ENCODE peak calls at places on chromosome 3, in seven cellular contexts. One of them, this sample, is unnamed.

GRCh38 chr3:90261481-90262433 is 1154.3 kb downstream of the EPHA3 start:
- DNase-seq in naive thymus-derived CD8-positive, alpha-beta T cell: no peak
- DNase-seq in endothelial cell of umbilical vein: no peak
- DNase-seq in HFF-Myc: no peak
- DNase-seq in heart right ventricle: no peak
- DNase-seq in CD4-positive, alpha-beta memory T cell: no peak
- DNase-seq in Panc1: no peak
- DNase-seq in this sample: no peak

GRCh38 chr3:149152420-149152819 is 23.0 kb downstream of the HPS3 start:
- DNase-seq in naive thymus-derived CD8-positive, alpha-beta T cell: no peak
- DNase-seq in endothelial cell of umbilical vein: no peak
- DNase-seq in HFF-Myc: no peak
- DNase-seq in heart right ventricle: no peak
- DNase-seq in CD4-positive, alpha-beta memory T cell: no peak
- DNase-seq in Panc1: no peak
- DNase-seq in this sample: no peak

GRCh38 chr3:44680921-44681455 is 31.5 kb upstream of the ZNF502 start:
- DNase-seq in naive thymus-derived CD8-positive, alpha-beta T cell: no peak
- DNase-seq in endothelial cell of umbilical vein: no peak
- DNase-seq in HFF-Myc: no peak
- DNase-seq in heart right ventricle: no peak
- DNase-seq in CD4-positive, alpha-beta memory T cell: no peak
- DNase-seq in Panc1: no peak
- DNase-seq in this sample: no peak

GRCh38 chr3:169241928-169242751 is 421.4 kb downstream of the MECOM start:
- DNase-seq in naive thymus-derived CD8-positive, alpha-beta T cell: no peak
- DNase-seq in endothelial cell of umbilical vein: peak
- DNase-seq in HFF-Myc: no peak
- DNase-seq in heart right ventricle: peak
- DNase-seq in CD4-positive, alpha-beta memory T cell: no peak
- DNase-seq in Panc1: no peak
- DNase-seq in this sample: no peak

GRCh38 chr3:167885277-167885676 is 149.8 kb downstream of the SERPINI1 start:
- DNase-seq in naive thymus-derived CD8-positive, alpha-beta T cell: no peak
- DNase-seq in endothelial cell of umbilical vein: no peak
- DNase-seq in HFF-Myc: no peak
- DNase-seq in heart right ventricle: no peak
- DNase-seq in CD4-positive, alpha-beta memory T cell: no peak
- DNase-seq in Panc1: no peak
- DNase-seq in this sample: no peak

GRCh38 chr3:140505256-140505655 is 172.6 kb upstream of the TRIM42 start:
- DNase-seq in naive thymus-derived CD8-positive, alpha-beta T cell: no peak
- DNase-seq in endothelial cell of umbilical vein: no peak
- DNase-seq in HFF-Myc: no peak
- DNase-seq in heart right ventricle: no peak
- DNase-seq in CD4-positive, alpha-beta memory T cell: no peak
- DNase-seq in Panc1: no peak
- DNase-seq in this sample: no peak

GRCh38 chr3:111850481-111850880 is 8.6 kb upstream of the PHLDB2 start:
- DNase-seq in naive thymus-derived CD8-positive, alpha-beta T cell: no peak
- DNase-seq in endothelial cell of umbilical vein: peak
- DNase-seq in HFF-Myc: no peak
- DNase-seq in heart right ventricle: no peak
- DNase-seq in CD4-positive, alpha-beta memory T cell: no peak
- DNase-seq in Panc1: no peak
- DNase-seq in this sample: no peak

GRCh38 chr3:16741890-16742289 is 136.7 kb upstream of the DAZL start:
- DNase-seq in naive thymus-derived CD8-positive, alpha-beta T cell: no peak
- DNase-seq in endothelial cell of umbilical vein: no peak
- DNase-seq in HFF-Myc: peak
- DNase-seq in heart right ventricle: peak
- DNase-seq in CD4-positive, alpha-beta memory T cell: no peak
- DNase-seq in Panc1: no peak
- DNase-seq in this sample: no peak

GRCh38 chr3:72953325-72953956 is 43.2 kb upstream of the PPP4R2 start:
- DNase-seq in naive thymus-derived CD8-positive, alpha-beta T cell: no peak
- DNase-seq in endothelial cell of umbilical vein: no peak
- DNase-seq in HFF-Myc: no peak
- DNase-seq in heart right ventricle: no peak
- DNase-seq in CD4-positive, alpha-beta memory T cell: no peak
- DNase-seq in Panc1: no peak
- DNase-seq in this sample: no peak

GRCh38 chr3:32848215-32848614 is 30.4 kb downstream of the TRIM71 start:
- DNase-seq in naive thymus-derived CD8-positive, alpha-beta T cell: no peak
- DNase-seq in endothelial cell of umbilical vein: no peak
- DNase-seq in HFF-Myc: no peak
- DNase-seq in heart right ventricle: no peak
- DNase-seq in CD4-positive, alpha-beta memory T cell: no peak
- DNase-seq in Panc1: no peak
- DNase-seq in this sample: no peak

GRCh38 chr3:66280304-66280703 is 59.5 kb downstream of the SLC25A26 start:
- DNase-seq in naive thymus-derived CD8-positive, alpha-beta T cell: no peak
- DNase-seq in endothelial cell of umbilical vein: no peak
- DNase-seq in HFF-Myc: no peak
- DNase-seq in heart right ventricle: no peak
- DNase-seq in CD4-positive, alpha-beta memory T cell: no peak
- DNase-seq in Panc1: no peak
- DNase-seq in this sample: no peak